ENCODE peak calls at places on chromosome 16, in four cellular contexts. One of them, this sample, is unnamed.

GRCh38 chr16:46932802-46933201 is 40.7 kb downstream of the DNAJA2 start:
- DNase-seq in A549: no peak
- DNase-seq in lower leg skin: no peak
- DNase-seq in transverse colon: no peak
- DNase-seq in this sample: peak

GRCh38 chr16:13883266-13883665 is 36.7 kb upstream of the ERCC4 start:
- DNase-seq in A549: no peak
- DNase-seq in transverse colon: no peak
- DNase-seq in lower leg skin: no peak
- DNase-seq in this sample: no peak

GRCh38 chr16:64950262-64950661 is 171.6 kb downstream of the CDH11 start:
- DNase-seq in transverse colon: no peak
- DNase-seq in A549: no peak
- DNase-seq in lower leg skin: no peak
- DNase-seq in this sample: no peak

GRCh38 chr16:7492122-7492521 is 159.5 kb downstream of the RBFOX1 start:
- DNase-seq in A549: no peak
- DNase-seq in transverse colon: no peak
- DNase-seq in lower leg skin: no peak
- DNase-seq in this sample: no peak

GRCh38 chr16:4682616-4683254 is 10.6 kb upstream of the NUDT16L1 start:
- DNase-seq in transverse colon: no peak
- DNase-seq in A549: no peak
- DNase-seq in lower leg skin: no peak
- DNase-seq in this sample: peak

GRCh38 chr16:67470314-67470713 is 10.6 kb downstream of the ATP6V0D1 start:
- DNase-seq in A549: no peak
- DNase-seq in lower leg skin: peak
- DNase-seq in transverse colon: no peak
- DNase-seq in this sample: peak

GRCh38 chr16:57592591-57593003 is 35.8 kb upstream of the ADGRG1 start:
- DNase-seq in lower leg skin: peak
- DNase-seq in A549: no peak
- DNase-seq in transverse colon: peak
- DNase-seq in this sample: peak

GRCh38 chr16:565420-566330 is 1.1 kb upstream of the NHLRC4 start:
- DNase-seq in A549: no peak
- DNase-seq in transverse colon: no peak
- DNase-seq in lower leg skin: no peak
- DNase-seq in this sample: no peak

GRCh38 chr16:57091200-57091989 is 988 bp upstream of the CPNE2 start:
- DNase-seq in lower leg skin: peak
- DNase-seq in A549: peak
- DNase-seq in transverse colon: peak
- DNase-seq in this sample: no peak

GRCh38 chr16:2954647-2955381 is 9.3 kb upstream of the KREMEN2 start:
- DNase-seq in A549: no peak
- DNase-seq in transverse colon: peak
- DNase-seq in lower leg skin: no peak
- DNase-seq in this sample: peak

GRCh38 chr16:9630985-9631384 is 539.5 kb downstream of the HAPSTR1 start:
- DNase-seq in A549: no peak
- DNase-seq in transverse colon: no peak
- DNase-seq in lower leg skin: no peak
- DNase-seq in this sample: no peak

GRCh38 chr16:9372934-9373890 is 281.8 kb downstream of the HAPSTR1 start:
- DNase-seq in lower leg skin: no peak
- DNase-seq in transverse colon: no peak
- DNase-seq in A549: no peak
- DNase-seq in this sample: no peak

GRCh38 chr16:89344314-89344828 is 126.9 kb downstream of the ZNF778 start:
- DNase-seq in A549: no peak
- DNase-seq in lower leg skin: no peak
- DNase-seq in transverse colon: no peak
- DNase-seq in this sample: no peak

GRCh38 chr16:2079991-2080390 is 32.2 kb downstream of the TSC2 start:
- DNase-seq in lower leg skin: no peak
- DNase-seq in transverse colon: no peak
- DNase-seq in A549: no peak
- DNase-seq in this sample: no peak

GRCh38 chr16:89710709-89711564 is 9.4 kb upstream of the SPATA2L start:
- DNase-seq in A549: no peak
- DNase-seq in transverse colon: no peak
- DNase-seq in lower leg skin: no peak
- DNase-seq in this sample: peak

GRCh38 chr16:87560428-87561199 is 41.7 kb upstream of the JPH3 start:
- DNase-seq in lower leg skin: no peak
- DNase-seq in A549: peak
- DNase-seq in transverse colon: peak
- DNase-seq in this sample: no peak

GRCh38 chr16:21639493-21639892 is 12.9 kb downstream of the IGSF6 start:
- DNase-seq in transverse colon: no peak
- DNase-seq in A549: no peak
- DNase-seq in lower leg skin: no peak
- DNase-seq in this sample: no peak

GRCh38 chr16:4049031-4049430 is 67.2 kb downstream of the ADCY9 start:
- DNase-seq in transverse colon: no peak
- DNase-seq in lower leg skin: peak
- DNase-seq in A549: no peak
- DNase-seq in this sample: no peak

GRCh38 chr16:28604186-28604565 is 5.7 kb downstream of the SULT1A1 start:
- DNase-seq in transverse colon: no peak
- DNase-seq in A549: no peak
- DNase-seq in lower leg skin: no peak
- DNase-seq in this sample: peak

GRCh38 chr16:28606291-28607115 is 3.3 kb downstream of the SULT1A1 start:
- DNase-seq in A549: no peak
- DNase-seq in lower leg skin: peak
- DNase-seq in transverse colon: no peak
- DNase-seq in this sample: peak

GRCh38 chr16:28607116-28607623 is 2.7 kb downstream of the SULT1A1 start:
- DNase-seq in A549: no peak
- DNase-seq in lower leg skin: peak
- DNase-seq in transverse colon: peak
- DNase-seq in this sample: peak

GRCh38 chr16:28610595-28611270 is 889 bp upstream of the SULT1A1 start:
- DNase-seq in A549: no peak
- DNase-seq in transverse colon: peak
- DNase-seq in lower leg skin: peak
- DNase-seq in this sample: peak

GRCh38 chr16:28609631-28610594 is at the start of gene SULT1A1:
- DNase-seq in transverse colon: peak
- DNase-seq in lower leg skin: peak
- DNase-seq in A549: no peak
- DNase-seq in this sample: peak
- TF ChIP-seq POLR2A in transverse colon: peak
- TF ChIP-seq POLR2A in lower leg skin: no peak
- TF ChIP-seq POLR2A in A549: no peak
- TF ChIP-seq POLR2A in this sample: no peak

GRCh38 chr16:50692644-50692998 is 785 bp upstream of the NOD2 start:
- DNase-seq in transverse colon: no peak
- DNase-seq in lower leg skin: no peak
- DNase-seq in A549: no peak
- DNase-seq in this sample: no peak
- TF ChIP-seq CTCF in transverse colon: no peak
- TF ChIP-seq CTCF in lower leg skin: no peak
- TF ChIP-seq CTCF in A549: no peak
- TF ChIP-seq CTCF in this sample: no peak

GRCh38 chr16:84703671-84704070 is 3.9 kb downstream of the USP10 start:
- DNase-seq in A549: no peak
- DNase-seq in transverse colon: no peak
- DNase-seq in lower leg skin: no peak
- DNase-seq in this sample: no peak

GRCh38 chr16:84699147-84699711 is 571 bp upstream of the USP10 start:
- DNase-seq in lower leg skin: no peak
- DNase-seq in transverse colon: peak
- DNase-seq in A549: peak
- DNase-seq in this sample: no peak

GRCh38 chr16:84704253-84704652 is 4.5 kb downstream of the USP10 start:
- DNase-seq in A549: no peak
- DNase-seq in lower leg skin: no peak
- DNase-seq in transverse colon: no peak
- DNase-seq in this sample: no peak

GRCh38 chr16:84700518-84701277 is 898 bp downstream of the USP10 start:
- DNase-seq in lower leg skin: no peak
- DNase-seq in A549: peak
- DNase-seq in transverse colon: peak
- DNase-seq in this sample: no peak

GRCh38 chr16:84699712-84700517 is at the start of gene USP10:
- DNase-seq in lower leg skin: peak
- DNase-seq in transverse colon: peak
- DNase-seq in A549: peak
- DNase-seq in this sample: peak
- TF ChIP-seq POLR2A in lower leg skin: no peak
- TF ChIP-seq POLR2A in transverse colon: peak
- TF ChIP-seq POLR2A in A549: peak
- TF ChIP-seq POLR2A in this sample: no peak

GRCh38 chr16:69861276-69862030 is 89.7 kb upstream of the CLEC18A start:
- DNase-seq in lower leg skin: no peak
- DNase-seq in transverse colon: peak
- DNase-seq in A549: no peak
- DNase-seq in this sample: no peak

GRCh38 chr16:69858196-69859104 is 92.7 kb upstream of the CLEC18A start:
- DNase-seq in transverse colon: no peak
- DNase-seq in A549: no peak
- DNase-seq in lower leg skin: no peak
- DNase-seq in this sample: no peak

GRCh38 chr16:69860233-69861231 is 90.6 kb upstream of the CLEC18A start:
- DNase-seq in transverse colon: peak
- DNase-seq in lower leg skin: no peak
- DNase-seq in A549: no peak
- DNase-seq in this sample: no peak

GRCh38 chr16:69855587-69855986 is 93.5 kb downstream of the WWP2 start:
- DNase-seq in A549: no peak
- DNase-seq in transverse colon: no peak
- DNase-seq in lower leg skin: no peak
- DNase-seq in this sample: no peak

GRCh38 chr16:69859105-69859969 is 91.8 kb upstream of the CLEC18A start:
- DNase-seq in lower leg skin: no peak
- DNase-seq in A549: peak
- DNase-seq in transverse colon: peak
- DNase-seq in this sample: no peak
- TF ChIP-seq CTCF in lower leg skin: no peak
- TF ChIP-seq CTCF in A549: peak
- TF ChIP-seq CTCF in transverse colon: peak
- TF ChIP-seq CTCF in this sample: no peak

GRCh38 chr16:81261049-81261648 is 22.7 kb downstream of the BCO1 start:
- DNase-seq in lower leg skin: no peak
- DNase-seq in transverse colon: no peak
- DNase-seq in A549: peak
- DNase-seq in this sample: no peak

GRCh38 chr16:81265658-81266451 is 27.4 kb downstream of the BCO1 start:
- DNase-seq in A549: no peak
- DNase-seq in lower leg skin: no peak
- DNase-seq in transverse colon: peak
- DNase-seq in this sample: no peak

GRCh38 chr16:81264386-81264785 is 25.9 kb downstream of the BCO1 start:
- DNase-seq in transverse colon: no peak
- DNase-seq in lower leg skin: no peak
- DNase-seq in A549: no peak
- DNase-seq in this sample: no peak

GRCh38 chr16:81265052-81265451 is 26.6 kb downstream of the BCO1 start:
- DNase-seq in A549: no peak
- DNase-seq in transverse colon: no peak
- DNase-seq in lower leg skin: no peak
- DNase-seq in this sample: no peak

GRCh38 chr16:81263470-81264200 is 25.1 kb downstream of the BCO1 start:
- DNase-seq in lower leg skin: no peak
- DNase-seq in A549: no peak
- DNase-seq in transverse colon: no peak
- DNase-seq in this sample: no peak
- TF ChIP-seq POLR2A in lower leg skin: no peak
- TF ChIP-seq POLR2A in A549: no peak
- TF ChIP-seq POLR2A in transverse colon: no peak
- TF ChIP-seq POLR2A in this sample: no peak

GRCh38 chr16:84851192-84852127 is 31.7 kb downstream of the CRISPLD2 start:
- DNase-seq in A549: peak
- DNase-seq in transverse colon: no peak
- DNase-seq in lower leg skin: no peak
- DNase-seq in this sample: no peak

GRCh38 chr16:84854759-84855158 is 35.0 kb downstream of the CRISPLD2 start:
- DNase-seq in transverse colon: no peak
- DNase-seq in A549: no peak
- DNase-seq in lower leg skin: no peak
- DNase-seq in this sample: no peak

GRCh38 chr16:84849751-84850150 is 30.0 kb downstream of the CRISPLD2 start:
- DNase-seq in A549: no peak
- DNase-seq in lower leg skin: no peak
- DNase-seq in transverse colon: no peak
- DNase-seq in this sample: no peak

GRCh38 chr16:84850714-84851113 is 30.9 kb downstream of the CRISPLD2 start:
- DNase-seq in transverse colon: no peak
- DNase-seq in A549: no peak
- DNase-seq in lower leg skin: no peak
- DNase-seq in this sample: no peak

GRCh38 chr16:84853534-84853933 is 33.7 kb downstream of the CRISPLD2 start:
- DNase-seq in transverse colon: no peak
- DNase-seq in lower leg skin: no peak
- DNase-seq in A549: no peak
- DNase-seq in this sample: no peak
- TF ChIP-seq CTCF in transverse colon: no peak
- TF ChIP-seq CTCF in lower leg skin: no peak
- TF ChIP-seq CTCF in A549: no peak
- TF ChIP-seq CTCF in this sample: no peak

GRCh38 chr16:11254913-11255736 is 879 bp downstream of the SOCS1 start:
- DNase-seq in A549: peak
- DNase-seq in lower leg skin: peak
- DNase-seq in transverse colon: peak
- DNase-seq in this sample: no peak
- TF ChIP-seq POLR2A in A549: no peak
- TF ChIP-seq POLR2A in lower leg skin: no peak
- TF ChIP-seq POLR2A in transverse colon: no peak
- TF ChIP-seq POLR2A in this sample: no peak

DNA sequence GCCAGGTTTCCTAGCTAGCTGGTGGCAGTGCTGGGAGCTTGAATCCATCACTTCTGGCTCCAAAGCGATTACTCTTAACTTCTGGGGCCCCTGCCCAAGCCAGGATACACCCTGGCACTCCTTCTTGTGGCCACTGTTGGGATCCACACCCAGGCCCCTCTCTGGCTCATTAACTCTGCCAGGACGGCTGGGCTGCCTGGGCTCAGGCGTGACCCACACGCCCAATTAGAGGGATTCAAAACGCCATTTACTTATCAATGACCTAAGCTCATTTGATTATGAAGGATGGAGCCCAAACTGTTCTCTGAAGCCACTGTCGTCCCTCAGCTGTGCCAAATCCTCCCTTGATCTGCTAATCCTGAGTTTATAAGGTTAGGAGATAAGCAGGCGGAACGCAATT is 79.7 kb upstream of the BRD7 start:
- DNase-seq in lower leg skin: no peak
- DNase-seq in transverse colon: no peak
- DNase-seq in A549: no peak
- DNase-seq in this sample: no peak
- TF ChIP-seq CTCF in lower leg skin: no peak
- TF ChIP-seq CTCF in transverse colon: no peak
- TF ChIP-seq CTCF in A549: no peak
- TF ChIP-seq CTCF in this sample: no peak